ENCODE peak calls at places on chromosome 21, in nine cellular contexts. M is thoracic aorta, U is uterus, O is esophagus squamous epithelium, V is adrenal gland, S is tibial artery, X is hepatocyte, B is GM23248, Y is transverse colon. G is an unnamed sample. For H3K27me3 and H3K9me3, the result is how much of the 10 kb centered on the place peaks cover.

GRCh38 chr21:43919871-43920801 is 55.1 kb downstream of the AGPAT3 start:
- DNase-seq in M (no peak), U (no peak), O (no peak), V (no peak), S (no peak), X (peak), B (no peak), Y (no peak), G (no peak)

GRCh38 chr21:29436143-29436542 is 137.4 kb downstream of the BACH1 start:
- DNase-seq in M (no peak), U (no peak), O (no peak), V (no peak), S (no peak), X (no peak), B (no peak), Y (no peak), G (no peak)

GRCh38 chr21:16956824-16957223 is 556.0 kb upstream of the CXADR start:
- DNase-seq in M (no peak), U (no peak), O (no peak), V (no peak), S (no peak), X (no peak), B (no peak), Y (no peak), G (no peak)

GRCh38 chr21:14530574-14530973 is 15.5 kb downstream of the SAMSN1 start:
- DNase-seq in M (no peak), U (no peak), O (no peak), V (no peak), S (no peak), X (no peak), B (no peak), Y (no peak), G (no peak)

GRCh38 chr21:44510109-44510507 is 29.9 kb downstream of the KRTAP10-1 start:
- DNase-seq in M (no peak), U (no peak), O (no peak), V (no peak), S (no peak), X (no peak), B (no peak), Y (no peak), G (no peak)

GRCh38 chr21:43194303-43195130 is 25.7 kb downstream of the CRYAA start:
- DNase-seq in M (no peak), U (peak), O (no peak), V (no peak), S (peak), X (no peak), B (no peak), Y (no peak), G (peak)

GRCh38 chr21:39527664-39528381 is 76.1 kb downstream of the SH3BGR start:
- DNase-seq in M (no peak), U (no peak), O (no peak), V (no peak), S (no peak), X (peak), B (peak), Y (peak), G (peak)

GRCh38 chr21:25402134-25402957 is 204.9 kb downstream of the MRPL39 start:
- DNase-seq in M (no peak), U (no peak), O (no peak), V (no peak), S (no peak), X (no peak), B (no peak), Y (no peak), G (no peak)

GRCh38 chr21:34690041-34690792 is 21.4 kb downstream of the CLIC6 start:
- DNase-seq in M (no peak), U (no peak), O (no peak), V (no peak), S (no peak), X (peak), B (no peak), Y (peak), G (peak)

GRCh38 chr21:15130751-15131150 is 66.0 kb upstream of the NRIP1 start:
- DNase-seq in M (no peak), U (no peak), O (no peak), V (no peak), S (no peak), X (no peak), B (no peak), Y (no peak), G (no peak)

GRCh38 chr21:17476006-17476405 is 36.8 kb upstream of the CXADR start:
- DNase-seq in M (no peak), U (no peak), O (no peak), V (peak), S (no peak), X (no peak), B (no peak), Y (no peak), G (no peak)

GRCh38 chr21:45026066-45026745 is 48.2 kb upstream of the ADARB1 start:
- DNase-seq in M (no peak), U (no peak), O (no peak), V (peak), S (peak), X (no peak), B (no peak), Y (no peak), G (no peak)

GRCh38 chr21:18646114-18646513 is 242.5 kb upstream of the TMPRSS15 start:
- DNase-seq in M (no peak), U (no peak), O (no peak), V (no peak), S (no peak), X (no peak), B (no peak), Y (no peak), G (no peak)

GRCh38 chr21:29221259-29221744 is 77.4 kb upstream of the BACH1 start:
- DNase-seq in M (no peak), U (no peak), O (no peak), V (no peak), S (no peak), X (no peak), B (no peak), Y (no peak), G (no peak)

GRCh38 chr21:15138475-15138874 is 73.7 kb upstream of the NRIP1 start:
- DNase-seq in M (no peak), U (no peak), O (no peak), V (no peak), S (no peak), X (no peak), B (no peak), Y (peak), G (peak)

GRCh38 chr21:31370893-31371652 is 27.0 kb upstream of the TIAM1 start:
- DNase-seq in M (no peak), U (no peak), O (no peak), V (no peak), S (no peak), X (peak), B (peak), Y (no peak), G (no peak)

GRCh38 chr21:36105327-36105842 is 29.5 kb upstream of the CBR3 start:
- DNase-seq in M (no peak), U (no peak), O (no peak), V (no peak), S (no peak), X (no peak), B (no peak), Y (no peak), G (no peak)
- H3K4me3 ChIP-seq in M (peak), U (no peak), O (no peak), V (no peak), S (no peak), X (no peak), B (no peak), Y (no peak), G (no peak)

DNA sequence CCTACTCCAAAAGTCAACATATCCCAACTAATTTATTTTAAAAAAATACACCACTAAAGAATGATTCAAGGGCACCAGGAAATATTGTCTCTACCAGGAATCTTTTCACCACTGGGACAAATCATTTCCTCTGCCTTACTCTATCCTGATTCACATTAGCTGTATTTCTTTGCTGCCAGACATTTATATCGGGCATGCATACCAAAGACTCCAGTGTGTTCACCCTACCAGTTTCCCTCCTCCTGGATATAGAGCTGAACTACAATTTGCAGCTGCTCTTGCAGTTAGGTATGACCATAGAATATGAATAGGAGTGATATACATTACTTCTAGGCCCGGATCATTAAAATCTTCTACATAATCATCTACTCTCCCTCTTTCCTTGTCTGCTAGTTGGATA is 7.6 kb downstream of the KCNJ6 start:
- DNase-seq in M (no peak), U (no peak), O (no peak), V (no peak), S (no peak), X (no peak), B (no peak), Y (no peak), G (no peak)
- H3K27me3 ChIP-seq in M (under half), U (under half), O (under half), V (under half), S (under half), X (under half), B (under half), Y (under half), G (under half)

GRCh38 chr21:20741445-20741844 is 256.8 kb upstream of the NCAM2 start:
- DNase-seq in M (no peak), U (no peak), O (no peak), V (no peak), S (no peak), X (no peak), B (no peak), Y (no peak), G (no peak)

GRCh38 chr21:20739421-20739820 is 258.8 kb upstream of the NCAM2 start:
- DNase-seq in M (no peak), U (no peak), O (no peak), V (no peak), S (no peak), X (no peak), B (no peak), Y (no peak), G (no peak)

DNA sequence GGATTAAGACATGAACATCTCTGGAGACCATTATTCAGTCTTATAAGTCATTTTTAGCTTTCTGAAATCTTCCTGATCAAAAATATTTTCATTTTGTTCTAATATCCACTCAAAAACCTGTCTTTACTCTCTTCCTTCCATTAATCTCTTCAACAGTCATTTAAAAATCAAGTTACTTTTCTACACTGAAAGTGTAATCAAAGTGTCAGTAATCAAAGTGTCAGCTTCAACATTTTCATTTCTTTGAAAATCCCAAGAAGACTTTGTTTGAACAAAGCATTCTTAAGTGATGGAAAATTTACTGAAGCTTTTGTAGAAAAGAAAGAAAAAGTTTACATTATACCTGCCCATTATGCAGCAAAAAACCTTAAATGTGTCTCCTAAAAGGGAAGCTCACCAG is 261.0 kb upstream of the NCAM2 start:
- DNase-seq in M (no peak), U (no peak), O (no peak), V (no peak), S (no peak), X (no peak), B (no peak), Y (no peak), G (no peak)
- H3K9me3 ChIP-seq in M (under half), U (under half), O (under half), V (under half), S (under half), X (under half), B (under half), Y (under half), G (under half)

GRCh38 chr21:26570203-26570602 is 2.9 kb downstream of the CYYR1 start:
- DNase-seq in M (no peak), U (no peak), O (no peak), V (peak), S (no peak), X (no peak), B (no peak), Y (no peak), G (no peak)

GRCh38 chr21:26572668-26573381 is at the start of gene CYYR1:
- DNase-seq in M (no peak), U (no peak), O (no peak), V (peak), S (no peak), X (peak), B (peak), Y (no peak), G (no peak)

GRCh38 chr21:26572026-26572425 is 1.1 kb downstream of the CYYR1 start:
- DNase-seq in M (no peak), U (no peak), O (no peak), V (no peak), S (no peak), X (no peak), B (no peak), Y (no peak), G (no peak)
- H3K4me3 ChIP-seq in M (peak), U (peak), O (peak), V (no peak), S (peak), X (peak), B (peak), Y (no peak), G (no peak)

DNA sequence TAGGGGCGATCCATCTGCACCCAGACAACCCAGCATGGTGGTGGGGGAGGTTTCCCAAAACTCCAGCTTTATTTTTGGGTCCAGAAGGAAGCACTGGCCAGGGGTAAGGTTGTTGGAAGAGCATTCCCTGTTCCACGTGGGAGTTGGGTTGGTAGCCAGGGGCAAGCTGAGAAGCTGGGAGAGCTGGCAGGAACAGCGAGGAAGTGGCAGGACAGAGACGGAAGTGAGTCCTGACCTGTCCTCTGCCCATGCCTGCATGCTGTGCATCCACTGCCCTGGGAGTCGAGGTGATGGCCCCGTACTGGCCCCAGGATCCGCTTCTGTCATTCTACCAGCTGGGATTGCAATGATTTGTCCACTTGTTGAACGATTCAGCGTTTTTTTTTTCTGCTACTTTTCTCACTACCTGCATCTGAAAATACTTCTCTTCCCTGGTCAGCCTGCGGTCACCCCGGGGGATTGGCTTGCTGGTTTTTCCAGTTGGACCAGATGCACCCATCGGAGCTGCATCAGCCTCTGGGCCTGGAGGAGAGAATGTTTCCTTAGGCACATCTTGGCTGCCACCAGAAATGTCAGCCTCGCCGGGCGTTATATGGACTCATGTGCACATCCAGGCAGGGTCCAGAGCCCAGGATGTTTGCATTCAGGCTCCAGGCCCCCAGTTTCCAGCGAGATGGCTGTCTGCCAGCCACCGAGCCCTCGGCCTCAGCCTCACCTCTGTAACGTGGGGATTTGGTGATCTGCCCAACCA is 28.3 kb upstream of the TMPRSS2 start:
- DNase-seq in M (no peak), U (no peak), O (no peak), V (no peak), S (no peak), X (no peak), B (no peak), Y (peak), G (peak)
- H3K27me3 ChIP-seq in M (under half), U (under half), O (under half), V (under half), S (under half), X (under half), B (under half), Y (under half), G (under half)

GRCh38 chr21:28067015-28067414 is 925.7 kb downstream of the LTN1 start:
- DNase-seq in M (no peak), U (no peak), O (no peak), V (no peak), S (no peak), X (no peak), B (no peak), Y (no peak), G (no peak)
- H3K9me3 ChIP-seq in M (under half), U (under half), O (under half), V (under half), S (under half), X (under half), B (under half), Y (under half), G (under half)

GRCh38 chr21:41681336-41681801 is 85.5 kb downstream of the RIPK4 start:
- DNase-seq in M (no peak), U (no peak), O (no peak), V (no peak), S (peak), X (no peak), B (no peak), Y (peak), G (no peak)

GRCh38 chr21:41677671-41678015 is 89.2 kb downstream of the RIPK4 start:
- DNase-seq in M (no peak), U (no peak), O (no peak), V (no peak), S (peak), X (no peak), B (no peak), Y (no peak), G (no peak)

GRCh38 chr21:41680444-41681335 is 86.2 kb downstream of the RIPK4 start:
- DNase-seq in M (no peak), U (no peak), O (no peak), V (no peak), S (peak), X (no peak), B (no peak), Y (no peak), G (no peak)

GRCh38 chr21:41678016-41678935 is 88.6 kb downstream of the RIPK4 start:
- DNase-seq in M (no peak), U (no peak), O (no peak), V (no peak), S (peak), X (peak), B (peak), Y (peak), G (peak)

DNA sequence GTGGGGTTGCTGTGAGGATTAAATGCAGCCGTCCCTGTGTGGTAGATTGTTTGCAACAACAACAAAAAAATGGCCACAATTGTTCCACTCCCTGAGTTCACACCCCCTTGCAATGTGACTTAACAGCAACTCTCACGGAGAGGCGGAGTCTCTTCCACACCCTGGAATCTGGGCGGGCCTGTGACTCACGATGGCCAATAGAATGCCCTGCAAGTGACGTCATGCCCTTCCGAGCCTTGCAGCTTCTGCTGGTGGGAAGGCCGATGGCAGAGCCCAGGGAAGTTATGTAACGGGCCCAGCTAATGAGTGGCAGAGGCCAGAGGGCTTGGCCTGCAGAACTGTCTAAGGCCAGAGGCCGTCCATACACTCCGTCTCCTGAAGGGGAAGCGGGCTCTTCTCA is 87.9 kb downstream of the RIPK4 start:
- DNase-seq in M (peak), U (peak), O (peak), V (peak), S (peak), X (peak), B (peak), Y (peak), G (peak)
- H3K4me3 ChIP-seq in M (peak), U (no peak), O (peak), V (no peak), S (no peak), X (no peak), B (no peak), Y (no peak), G (peak)

DNA sequence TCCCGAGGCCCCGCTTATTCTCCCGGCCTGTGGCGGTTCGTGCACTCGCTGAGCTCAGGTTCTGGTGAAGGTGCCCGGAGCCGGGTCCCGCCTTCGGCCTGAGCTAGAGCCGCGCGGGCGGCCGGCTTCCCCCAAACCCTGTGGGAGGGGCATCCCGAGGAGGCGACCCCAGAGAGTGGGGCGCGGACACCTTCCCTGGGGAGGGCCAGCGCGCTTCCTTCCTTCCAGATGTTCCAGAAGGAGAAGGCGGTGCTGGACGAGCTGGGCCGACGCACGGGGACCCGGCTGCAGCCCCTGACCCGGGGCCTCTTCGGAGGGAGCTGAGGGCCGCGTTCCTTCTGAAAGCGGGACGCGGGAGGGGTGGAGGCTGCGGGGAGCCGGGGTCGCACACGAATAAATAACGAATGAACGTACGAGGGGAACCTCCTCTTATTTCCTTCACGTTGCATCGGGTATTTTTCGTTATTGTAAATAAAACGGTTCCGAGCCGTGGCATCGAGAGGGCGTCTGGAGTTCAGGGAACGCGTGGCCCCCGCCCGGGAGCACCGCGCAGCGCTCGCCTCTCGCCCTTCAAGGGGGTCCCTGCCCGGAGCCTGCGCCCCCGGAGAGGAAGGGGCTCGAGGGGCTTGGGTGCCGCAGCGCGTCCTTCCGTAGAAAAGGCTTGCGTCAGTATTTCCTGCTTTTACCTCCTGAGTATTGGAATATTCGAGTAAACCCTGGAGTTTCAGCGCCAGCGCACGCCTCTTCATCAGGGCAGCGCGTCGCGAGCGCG is 11.4 kb downstream of the YBEY start:
- DNase-seq in M (no peak), U (peak), O (no peak), V (no peak), S (no peak), X (no peak), B (peak), Y (no peak), G (peak)
- H3K27me3 ChIP-seq in M (under half), U (under half), O (under half), V (under half), S (under half), X (under half), B (under half), Y (under half), G (under half)

G was measured in colonic mucosa.